ENCODE peak calls at places on chromosomes 7 and 10, in nine cellular contexts. O is stomach, M is HCT116, H is transverse colon, U is upper lobe of left lung, R is K562, B is sigmoid colon, T is HepG2, V is spleen. W is an unnamed sample.
A peak's percentile ranks its signal among the peaks of the same experiment; 100 is the strongest.

GRCh38 chr7:144489504-144489903 is 86.0 kb upstream of the NOBOX start:
- DNase-seq in O (no peak), M (no peak), H (no peak), U (no peak), R (no peak), B (no peak), T (no peak), V (no peak), W (no peak)

GRCh38 chr10:116891208-116891607 is 41.9 kb downstream of the ENO4 start:
- DNase-seq in O (no peak), M (no peak), H (peak; percentile 67), U (no peak), R (no peak), B (no peak), T (no peak), V (no peak), W (peak; percentile 10)

GRCh38 chr7:90758933-90759562 is 162.9 kb downstream of the CDK14 start:
- DNase-seq in O (no peak), M (no peak), H (no peak), U (no peak), R (no peak), B (no peak), T (peak; percentile 88), V (no peak), W (no peak)

GRCh38 chr10:118800920-118801319 is 46.1 kb upstream of the CACUL1 start:
- DNase-seq in O (peak; percentile 34), M (no peak), H (peak; percentile 35), U (no peak), R (peak; percentile 18), B (no peak), T (peak; percentile 10), V (peak; percentile 51), W (peak; percentile 24)

GRCh38 chr10:96840841-96841518 is 8.9 kb downstream of the LCOR start:
- DNase-seq in O (no peak), M (peak; percentile 52), H (no peak), U (no peak), R (no peak), B (no peak), T (peak; percentile 73), V (no peak), W (no peak)

GRCh38 chr10:1476106-1476803 is 261.1 kb downstream of the ADARB2 start:
- DNase-seq in O (no peak), M (no peak), H (no peak), U (no peak), R (no peak), B (no peak), T (no peak), V (no peak), W (no peak)

GRCh38 chr7:100065452-100066186 is 15.9 kb downstream of the ZNF3 start:
- DNase-seq in O (no peak), M (no peak), H (no peak), U (no peak), R (peak; percentile 64), B (peak; percentile 75), T (no peak), V (no peak), W (no peak)

GRCh38 chr10:62384057-62384446 is 9.9 kb downstream of the ZNF365 start:
- DNase-seq in O (no peak), M (peak; percentile 85), H (no peak), U (no peak), R (no peak), B (no peak), T (no peak), V (no peak), W (no peak)

GRCh38 chr10:112421731-112422130 is 25.0 kb downstream of the ZDHHC6 start:
- DNase-seq in O (no peak), M (no peak), H (no peak), U (no peak), R (no peak), B (no peak), T (no peak), V (no peak), W (no peak)

GRCh38 chr10:17923728-17924127 is 28.0 kb upstream of the SLC39A12 start:
- DNase-seq in O (no peak), M (no peak), H (peak; percentile 24), U (no peak), R (no peak), B (peak; percentile 83), T (no peak), V (no peak), W (peak; percentile 69)

GRCh38 chr10:12349628-12350166 is 350 bp downstream of the CAMK1D start:
- DNase-seq in O (no peak), M (no peak), H (no peak), U (peak; percentile 88), R (no peak), B (peak; percentile 69), T (no peak), V (peak; percentile 89), W (no peak)

GRCh38 chr7:70752794-70753241 is 379.1 kb upstream of the GALNT17 start:
- DNase-seq in O (no peak), M (no peak), H (no peak), U (no peak), R (no peak), B (no peak), T (peak; percentile 29), V (no peak), W (no peak)

GRCh38 chr10:101040851-101041250 is 9.8 kb downstream of the SFXN3 start:
- DNase-seq in O (no peak), M (no peak), H (no peak), U (no peak), R (no peak), B (no peak), T (no peak), V (peak; percentile 71), W (no peak)

GRCh38 chr10:121683803-121684202 is 85.6 kb upstream of the FGFR2 start:
- DNase-seq in O (no peak), M (no peak), H (no peak), U (no peak), R (no peak), B (no peak), T (no peak), V (no peak), W (no peak)

GRCh38 chr10:83965473-83965872 is 173.8 kb upstream of the GHITM start:
- DNase-seq in O (no peak), M (no peak), H (no peak), U (no peak), R (no peak), B (no peak), T (no peak), V (no peak), W (no peak)

GRCh38 chr10:89392974-89393373 is 551 bp downstream of the IFIT1 start:
- DNase-seq in O (no peak), M (no peak), H (peak; percentile 28), U (no peak), R (no peak), B (peak; percentile 81), T (no peak), V (no peak), W (peak; percentile 17)
- H3K4me3 ChIP-seq in O (peak overlapping the region; percentile 59), M (peak overlapping the region; percentile 70), H (peak overlapping the region; percentile 56), U (peak overlapping the region; percentile 44), R (no peak overlapping the region), B (peak overlapping the region; percentile 52), T (peak overlapping the region; percentile 78), V (peak overlapping the region; percentile 29), W (peak overlapping the region; percentile 50)

DNA sequence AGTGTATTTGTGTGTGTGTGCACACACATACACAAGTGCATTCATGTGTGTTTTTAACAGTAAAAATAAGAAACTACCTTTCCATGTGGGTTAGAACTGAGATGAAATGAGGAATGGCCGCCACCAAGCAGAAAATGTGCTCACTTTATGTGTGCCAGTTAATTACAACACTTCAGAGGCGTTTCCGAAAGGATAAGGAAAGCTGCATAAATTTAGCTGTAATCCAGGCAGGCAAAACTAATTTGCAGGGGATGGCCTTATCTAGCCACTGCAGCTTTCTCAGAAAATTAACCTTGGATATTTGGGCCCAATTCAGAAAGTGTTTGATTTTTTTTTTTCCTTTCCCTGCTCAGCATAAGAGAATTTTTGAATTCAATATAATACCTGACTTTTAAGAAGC is 328.8 kb upstream of the PHF14 start:
- DNase-seq in O (no peak), M (no peak), H (no peak), U (no peak), R (no peak), B (no peak), T (no peak), V (no peak), W (no peak)
- TF ChIP-seq POLR2AphosphoS5 in O (no peak), M (no peak), H (no peak), U (no peak), R (peak; percentile 49), B (no peak), T (no peak), V (no peak), W (no peak)

GRCh38 chr7:106100863-106101262 is 11.2 kb downstream of the SYPL1 start:
- DNase-seq in O (no peak), M (no peak), H (no peak), U (no peak), R (no peak), B (no peak), T (no peak), V (no peak), W (no peak)

GRCh38 chr7:106108988-106109387 is 3.1 kb downstream of the SYPL1 start:
- DNase-seq in O (no peak), M (no peak), H (no peak), U (no peak), R (no peak), B (no peak), T (peak; percentile 20), V (no peak), W (no peak)

GRCh38 chr7:106102387-106102966 is 9.6 kb downstream of the SYPL1 start:
- DNase-seq in O (no peak), M (no peak), H (no peak), U (no peak), R (no peak), B (no peak), T (no peak), V (no peak), W (no peak)

GRCh38 chr7:106101726-106102125 is 10.4 kb downstream of the SYPL1 start:
- DNase-seq in O (no peak), M (no peak), H (no peak), U (no peak), R (no peak), B (no peak), T (no peak), V (no peak), W (no peak)

GRCh38 chr7:106104861-106105260 is 7.3 kb downstream of the SYPL1 start:
- DNase-seq in O (no peak), M (no peak), H (no peak), U (no peak), R (no peak), B (no peak), T (no peak), V (no peak), W (no peak)
- H3K4me3 ChIP-seq in O (no peak overlapping the region), M (no peak overlapping the region), H (no peak overlapping the region), U (no peak overlapping the region), R (no peak overlapping the region), B (no peak overlapping the region), T (no peak overlapping the region), V (no peak overlapping the region), W (no peak overlapping the region)

DNA sequence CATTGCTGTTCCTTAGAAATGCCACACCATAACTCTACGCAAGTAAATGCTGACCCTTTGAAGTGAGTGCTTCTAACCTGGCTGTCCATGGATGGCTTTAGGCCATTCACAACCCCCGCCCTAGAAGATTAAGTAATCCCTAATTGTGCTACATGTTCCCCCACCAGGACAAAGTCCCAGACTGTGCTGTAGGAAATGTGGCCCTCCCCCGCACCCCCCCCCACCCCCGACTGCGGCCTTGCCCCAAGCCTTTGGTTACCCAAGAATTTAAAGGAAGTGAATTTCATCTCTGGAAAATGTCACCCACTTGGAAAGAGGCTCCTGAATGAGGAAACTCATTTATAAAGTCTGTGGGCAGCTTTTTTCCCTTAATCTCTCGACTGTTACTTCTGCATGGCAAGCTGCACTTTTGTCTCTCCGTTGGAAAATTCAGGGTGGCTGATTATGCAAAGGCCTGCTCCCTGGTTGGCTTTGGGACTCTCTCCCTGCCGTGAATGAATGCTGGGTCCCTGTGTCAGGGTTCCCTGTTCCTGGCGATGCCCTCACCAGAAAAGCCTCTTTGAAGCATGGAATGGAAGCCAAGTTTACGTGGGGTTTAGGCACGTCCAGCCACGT is 31.5 kb upstream of the AQP1 start:
- DNase-seq in O (no peak), M (no peak), H (no peak), U (no peak), R (no peak), B (no peak), T (no peak), V (no peak), W (no peak)
- TF ChIP-seq POLR2AphosphoS5 in O (no peak), M (no peak), H (no peak), U (no peak), R (no peak), B (no peak), T (no peak), V (no peak), W (no peak)

W was measured in prostate gland.